ENCODE peak calls at places on chromosomes 16 and 17, in seven cellular contexts. E is endothelial cell; O is thoracic aorta; X is CD8-positive, alpha-beta T cell; Z is neural crest cell; F is left lung; B is neural progenitor cell. Q is an unnamed sample.

GRCh38 chr17:42618442-42619150 is 9.1 kb downstream of the TUBG1 start:
- DNase-seq in Z (no peak), B (peak; percentile 70), O (no peak), F (no peak), E (peak; percentile 12), X (no peak), Q (peak; percentile 80)

GRCh38 chr17:17232303-17232621 is 4.7 kb downstream of the FLCN start:
- DNase-seq in E (no peak), O (no peak), B (no peak), F (no peak), Z (no peak), X (no peak), Q (no peak)

GRCh38 chr17:19306160-19307111 is 56.1 kb downstream of the B9D1 start:
- DNase-seq in Z (no peak), F (no peak), B (no peak), E (no peak), O (no peak), X (no peak), Q (no peak)

GRCh38 chr17:17906418-17907215 is 65.6 kb downstream of the TOM1L2 start:
- DNase-seq in Z (no peak), O (no peak), X (no peak), E (no peak), B (no peak), F (no peak), Q (no peak)

GRCh38 chr16:82891918-82892317 is 265.1 kb downstream of the CDH13 start:
- DNase-seq in F (no peak), B (no peak), E (no peak), Z (no peak), O (no peak), X (no peak), Q (peak; percentile 10)

GRCh38 chr17:63476494-63476856 is 386 bp upstream of the ACE start:
- DNase-seq in X (no peak), E (peak; percentile 51), O (no peak), B (peak; percentile 71), Z (peak; percentile 20), F (no peak), Q (no peak)

GRCh38 chr17:40025991-40026815 is 11.0 kb downstream of the CSF3 start:
- DNase-seq in X (peak; percentile 16), B (no peak), O (no peak), E (no peak), F (no peak), Z (no peak), Q (peak; percentile 86)

GRCh38 chr16:87236516-87237115 is 80.6 kb downstream of the C16orf95 start:
- DNase-seq in E (no peak), X (no peak), F (no peak), O (no peak), Z (no peak), B (no peak), Q (no peak)

GRCh38 chr17:78356163-78356713 is 3.6 kb downstream of the SOCS3 start:
- DNase-seq in E (no peak), B (peak; percentile 61), F (no peak), X (peak; percentile 79), O (no peak), Z (no peak), Q (peak; percentile 86)

GRCh38 chr17:39063681-39064069 is 87.8 kb downstream of the PLXDC1 start:
- DNase-seq in X (no peak), F (no peak), E (no peak), O (no peak), Z (no peak), B (no peak), Q (no peak)

GRCh38 chr17:70804161-70804560 is 634.8 kb downstream of the KCNJ2 start:
- DNase-seq in F (no peak), X (no peak), O (no peak), B (no peak), E (no peak), Z (no peak), Q (peak; percentile 39)

GRCh38 chr16:72666267-72666666 is 381.7 kb downstream of the ZFHX3 start:
- DNase-seq in Z (no peak), B (peak; percentile 12), X (no peak), O (no peak), E (no peak), F (no peak), Q (no peak)

GRCh38 chr17:81513669-81514484 is 1.3 kb upstream of the ACTG1 start:
- DNase-seq in E (peak; percentile 75), X (no peak), Z (peak; percentile 60), F (peak; percentile 92), B (peak; percentile 85), O (no peak), Q (peak; percentile 81)

GRCh38 chr16:89315791-89316581 is 98.5 kb downstream of the ZNF778 start:
- DNase-seq in X (peak; percentile 62), Z (no peak), E (peak; percentile 28), F (peak; percentile 59), B (no peak), O (no peak), Q (peak; percentile 83)

GRCh38 chr16:54633943-54634362 is 296.7 kb upstream of the IRX5 start:
- DNase-seq in X (no peak), F (no peak), Z (peak; percentile 38), E (peak; percentile 28), O (peak; percentile 35), B (peak; percentile 65), Q (peak; percentile 78)

GRCh38 chr16:1645914-1646525 is 32.1 kb upstream of the JPT2 start:
- DNase-seq in E (no peak), B (no peak), O (no peak), Z (no peak), X (peak; percentile 17), F (no peak), Q (peak; percentile 62)

GRCh38 chr17:55420776-55421178 is 858 bp downstream of the MMD start:
- DNase-seq in B (peak; percentile 49), E (peak; percentile 50), F (peak; percentile 87), O (no peak), X (peak; percentile 7), Z (peak; percentile 29), Q (peak; percentile 33)

GRCh38 chr17:49388290-49388640 is 26.2 kb upstream of the ZNF652 start:
- DNase-seq in O (no peak), X (no peak), E (no peak), B (no peak), Z (no peak), F (no peak), Q (no peak)

GRCh38 chr17:63834431-63835166 is 7.1 kb upstream of the FTSJ3 start:
- DNase-seq in F (no peak), E (peak; percentile 72), B (peak; percentile 82), O (no peak), Z (peak; percentile 56), X (no peak), Q (peak; percentile 82)

GRCh38 chr17:59331929-59332889 is 754 bp downstream of the YPEL2 start:
- DNase-seq in F (peak; percentile 92), B (peak; percentile 58), O (no peak), Z (no peak), X (peak; percentile 14), E (peak; percentile 46), Q (no peak)

GRCh38 chr17:83145358-83145738 is 65.9 kb downstream of the METRNL start:
- DNase-seq in B (peak; percentile 34), E (no peak), O (no peak), F (no peak), Z (no peak), X (no peak), Q (no peak)

GRCh38 chr17:10652984-10653680 is 4.0 kb downstream of the MYH3 start:
- DNase-seq in Z (no peak), E (no peak), O (no peak), F (no peak), B (no peak), X (no peak), Q (no peak)

GRCh38 chr16:80197790-80198201 is 343.0 kb upstream of the DYNLRB2 start:
- DNase-seq in X (no peak), O (no peak), B (no peak), E (no peak), Z (no peak), F (no peak), Q (peak; percentile 84)

GRCh38 chr16:73568769-73569168 is 520.8 kb upstream of the ZFHX3 start:
- DNase-seq in E (no peak), O (no peak), Z (no peak), B (no peak), F (no peak), X (no peak), Q (no peak)

GRCh38 chr17:38868095-38868967 is 1.5 kb upstream of the LASP1 start:
- DNase-seq in X (no peak), Z (no peak), F (no peak), O (no peak), B (peak; percentile 65), E (peak; percentile 36), Q (no peak)

GRCh38 chr17:74149597-74150427 is 53.7 kb upstream of the RPL38 start:
- DNase-seq in Z (no peak), X (no peak), F (no peak), B (no peak), O (no peak), E (no peak), Q (no peak)

GRCh38 chr16:72530434-72530833 is 358.5 kb upstream of the PMFBP1 start:
- DNase-seq in B (no peak), X (no peak), Z (no peak), O (no peak), F (no peak), E (no peak), Q (peak; percentile 85)

GRCh38 chr17:54992797-54993639 is 24.5 kb downstream of the STXBP4 start:
- DNase-seq in F (no peak), Z (no peak), X (no peak), E (no peak), B (peak; percentile 63), O (no peak), Q (peak; percentile 63)

GRCh38 chr17:49106366-49107210 is 26.0 kb upstream of the B4GALNT2 start:
- DNase-seq in F (no peak), E (no peak), O (no peak), B (no peak), X (no peak), Z (no peak), Q (no peak)

GRCh38 chr16:57504001-57504400 is 17.7 kb upstream of the DOK4 start:
- DNase-seq in B (no peak), F (peak; percentile 40), X (no peak), E (no peak), Z (no peak), O (no peak), Q (no peak)

GRCh38 chr16:78045865-78046581 is 23.7 kb downstream of the CLEC3A start:
- DNase-seq in Z (peak; percentile 94), O (no peak), X (peak; percentile 3), F (peak; percentile 87), E (peak; percentile 99), B (peak; percentile 96), Q (peak; percentile 28)
- TF ChIP-seq CTCF in Z (no peak), O (peak; percentile 7), X (no peak), F (no peak), E (no peak), B (peak; percentile 31), Q (no peak)

GRCh38 chr16:5428932-5429331 is 331.3 kb upstream of the EEF2KMT start:
- DNase-seq in O (no peak), X (no peak), E (peak; percentile 52), F (no peak), Z (no peak), B (peak; percentile 82), Q (no peak)
- TF ChIP-seq CTCF in O (no peak), X (no peak), E (peak; percentile 15), F (no peak), Z (peak; percentile 52), B (peak; percentile 64), Q (no peak)

GRCh38 chr16:10579965-10580918 is at the start of gene EMP2:
- DNase-seq in X (no peak), O (peak; percentile 34), B (peak; percentile 93), Z (peak; percentile 63), E (peak; percentile 66), F (peak; percentile 92), Q (peak; percentile 76)
- TF ChIP-seq CTCF in X (no peak), O (peak; percentile 61), B (peak; percentile 69), Z (peak; percentile 53), E (peak; percentile 36), F (peak; percentile 59), Q (peak; percentile 23)

GRCh38 chr16:30418350-30419181 is 11.2 kb downstream of the ZNF771 start:
- DNase-seq in O (no peak), Z (no peak), F (no peak), E (no peak), B (no peak), X (no peak), Q (no peak)
- TF ChIP-seq CTCF in O (no peak), Z (no peak), F (no peak), E (no peak), B (no peak), X (no peak), Q (no peak)